ENCODE peak calls at places on chromosomes 5 and 9, in five cellular contexts. O, U, Z, I and F are unnamed samples.

GRCh38 chr9:92242115-92242778 is 51.2 kb downstream of the IARS1 start:
- DNase-seq in O (no peak), U (peak; percentile 28), Z (no peak), I (no peak), F (no peak)

GRCh38 chr5:35771321-35771720 is 85.4 kb upstream of the IL7R start:
- DNase-seq in O (no peak), U (no peak), Z (no peak), I (no peak), F (no peak)

GRCh38 chr9:110601098-110601497 is 21.6 kb upstream of the SVEP1 start:
- DNase-seq in O (no peak), U (no peak), Z (no peak), I (no peak), F (no peak)

GRCh38 chr9:4315582-4316215 is 15.8 kb upstream of the GLIS3 start:
- DNase-seq in O (peak; percentile 91), U (peak; percentile 84), Z (peak; percentile 88), I (peak; percentile 96), F (peak; percentile 81)

GRCh38 chr9:72894342-72894741 is 58.5 kb downstream of the ALDH1A1 start:
- DNase-seq in O (no peak), U (no peak), Z (no peak), I (no peak), F (no peak)

GRCh38 chr5:172616136-172616535 is 24.9 kb upstream of the NEURL1B start:
- DNase-seq in O (no peak), U (no peak), Z (no peak), I (no peak), F (no peak)

GRCh38 chr9:80233102-80233843 is 661.5 kb downstream of the TLE4 start:
- DNase-seq in O (no peak), U (no peak), Z (no peak), I (no peak), F (no peak)

GRCh38 chr9:112437406-112437805 is 49.2 kb upstream of the KIAA1958 start:
- DNase-seq in O (no peak), U (no peak), Z (no peak), I (no peak), F (no peak)

GRCh38 chr5:1445313-1445894 is at the start of gene SLC6A3:
- DNase-seq in O (no peak), U (no peak), Z (peak; percentile 33), I (peak; percentile 83), F (peak; percentile 20)

GRCh38 chr5:32444946-32445758 is 612 bp upstream of the ZFR start:
- DNase-seq in O (no peak), U (no peak), Z (no peak), I (no peak), F (no peak)

GRCh38 chr9:69122391-69123141 is 51.5 kb upstream of the TJP2 start:
- DNase-seq in O (no peak), U (no peak), Z (peak; percentile 62), I (no peak), F (peak; percentile 45)

GRCh38 chr5:20213803-20214202 is 225.8 kb upstream of the CDH18 start:
- DNase-seq in O (no peak), U (no peak), Z (no peak), I (no peak), F (no peak)

GRCh38 chr9:93587284-93587650 is 10.9 kb downstream of the PHF2 start:
- DNase-seq in O (peak; percentile 68), U (no peak), Z (no peak), I (peak; percentile 74), F (no peak)

GRCh38 chr5:140344683-140345423 is 1.6 kb downstream of the HBEGF start:
- DNase-seq in O (no peak), U (no peak), Z (peak; percentile 40), I (no peak), F (no peak)

GRCh38 chr9:114285166-114285867 is 37.6 kb upstream of the ORM1 start:
- DNase-seq in O (no peak), U (peak; percentile 49), Z (peak; percentile 8), I (peak; percentile 84), F (no peak)

GRCh38 chr5:133384903-133385302 is 227.4 kb downstream of the FSTL4 start:
- DNase-seq in O (no peak), U (no peak), Z (no peak), I (peak; percentile 83), F (no peak)

GRCh38 chr5:77369566-77369965 is 122.5 kb downstream of the WDR41 start:
- DNase-seq in O (no peak), U (no peak), Z (no peak), I (no peak), F (no peak)

GRCh38 chr5:143516249-143516648 is 112.8 kb upstream of the NR3C1 start:
- DNase-seq in O (no peak), U (no peak), Z (no peak), I (no peak), F (no peak)

GRCh38 chr9:38445154-38446043 is 21.1 kb upstream of the IGFBPL1 start:
- DNase-seq in O (peak; percentile 74), U (no peak), Z (no peak), I (no peak), F (peak; percentile 2)

GRCh38 chr9:70263421-70263820 is 4.6 kb downstream of the SMC5 start:
- DNase-seq in O (no peak), U (no peak), Z (no peak), I (no peak), F (peak; percentile 8)

GRCh38 chr5:141338538-141339306 is at the start of gene PCDHGA2:
- DNase-seq in O (no peak), U (peak; percentile 74), Z (peak; percentile 51), I (no peak), F (peak; percentile 8)

DNA sequence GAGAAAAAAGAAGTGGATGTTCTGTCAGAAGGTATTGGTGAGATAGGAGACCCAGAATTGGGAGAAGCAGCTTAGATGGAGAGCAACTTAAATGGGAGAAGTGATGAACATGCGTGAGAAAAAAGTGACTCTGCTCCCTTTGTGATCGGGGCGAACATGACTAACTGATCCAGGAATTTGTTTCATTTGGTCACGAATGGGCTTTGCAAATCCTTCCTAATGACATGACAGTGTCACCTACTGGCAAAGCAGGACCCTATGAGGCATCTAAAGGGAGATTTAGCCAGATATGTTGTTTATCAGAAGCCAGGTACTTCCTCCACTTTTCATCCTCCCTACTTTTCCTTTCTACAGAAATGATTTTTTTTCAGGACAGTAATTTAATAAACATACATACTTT is 787.4 kb upstream of the RGMB start:
- DNase-seq in O (no peak), U (no peak), Z (no peak), I (no peak), F (no peak)
- TF ChIP-seq POLR2A in O (no peak), U (no peak), Z (no peak), I (no peak), F (no peak)

DNA sequence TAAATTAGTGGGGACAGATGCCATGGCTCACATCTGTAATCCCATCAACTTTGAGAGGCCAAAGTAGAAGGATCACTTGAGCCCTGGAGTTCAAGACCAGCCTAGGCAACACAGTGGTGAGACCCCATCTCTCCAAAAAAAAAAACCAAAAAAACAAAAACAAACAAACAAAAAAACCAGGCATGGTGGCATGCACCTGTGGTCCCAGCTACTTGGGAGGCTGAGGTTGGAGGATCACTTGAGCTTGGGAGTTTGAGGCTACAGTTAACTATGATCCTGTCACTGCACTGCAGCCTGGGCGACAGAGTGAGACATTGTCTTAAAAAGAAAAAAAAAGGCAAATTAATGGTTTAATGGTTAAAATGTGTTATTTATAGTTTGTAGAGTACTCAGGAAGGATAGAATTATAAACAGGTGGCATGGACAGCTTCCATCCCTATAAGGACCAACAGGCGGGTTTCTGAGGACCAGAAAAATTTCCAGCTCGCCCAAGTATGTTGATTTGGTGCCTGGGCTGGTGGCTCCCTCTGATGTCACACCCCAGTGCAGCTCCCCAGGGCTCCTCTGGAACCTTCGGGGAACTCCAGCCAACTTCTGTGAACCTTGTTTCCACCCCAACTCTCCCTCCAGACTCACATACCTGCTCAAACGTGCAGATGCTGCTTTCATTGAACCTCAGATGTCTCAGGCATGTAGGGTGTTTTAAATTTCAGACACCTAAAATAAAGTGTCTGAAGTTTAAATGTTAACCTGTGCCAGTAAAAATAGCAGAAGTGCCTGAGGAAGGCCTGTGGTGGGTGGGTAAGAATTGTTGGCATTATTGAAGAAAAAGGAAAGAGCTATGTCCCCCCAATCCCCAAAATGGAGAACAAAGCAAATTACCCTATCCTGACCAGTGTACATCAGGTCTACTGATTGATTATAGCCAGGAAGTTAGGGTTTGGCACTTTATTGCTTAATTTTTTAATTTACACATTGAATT is 69.0 kb downstream of the TRIO start:
- DNase-seq in O (no peak), U (no peak), Z (no peak), I (no peak), F (no peak)
- TF ChIP-seq POLR2A in O (no peak), U (no peak), Z (no peak), I (no peak), F (no peak)

DNA sequence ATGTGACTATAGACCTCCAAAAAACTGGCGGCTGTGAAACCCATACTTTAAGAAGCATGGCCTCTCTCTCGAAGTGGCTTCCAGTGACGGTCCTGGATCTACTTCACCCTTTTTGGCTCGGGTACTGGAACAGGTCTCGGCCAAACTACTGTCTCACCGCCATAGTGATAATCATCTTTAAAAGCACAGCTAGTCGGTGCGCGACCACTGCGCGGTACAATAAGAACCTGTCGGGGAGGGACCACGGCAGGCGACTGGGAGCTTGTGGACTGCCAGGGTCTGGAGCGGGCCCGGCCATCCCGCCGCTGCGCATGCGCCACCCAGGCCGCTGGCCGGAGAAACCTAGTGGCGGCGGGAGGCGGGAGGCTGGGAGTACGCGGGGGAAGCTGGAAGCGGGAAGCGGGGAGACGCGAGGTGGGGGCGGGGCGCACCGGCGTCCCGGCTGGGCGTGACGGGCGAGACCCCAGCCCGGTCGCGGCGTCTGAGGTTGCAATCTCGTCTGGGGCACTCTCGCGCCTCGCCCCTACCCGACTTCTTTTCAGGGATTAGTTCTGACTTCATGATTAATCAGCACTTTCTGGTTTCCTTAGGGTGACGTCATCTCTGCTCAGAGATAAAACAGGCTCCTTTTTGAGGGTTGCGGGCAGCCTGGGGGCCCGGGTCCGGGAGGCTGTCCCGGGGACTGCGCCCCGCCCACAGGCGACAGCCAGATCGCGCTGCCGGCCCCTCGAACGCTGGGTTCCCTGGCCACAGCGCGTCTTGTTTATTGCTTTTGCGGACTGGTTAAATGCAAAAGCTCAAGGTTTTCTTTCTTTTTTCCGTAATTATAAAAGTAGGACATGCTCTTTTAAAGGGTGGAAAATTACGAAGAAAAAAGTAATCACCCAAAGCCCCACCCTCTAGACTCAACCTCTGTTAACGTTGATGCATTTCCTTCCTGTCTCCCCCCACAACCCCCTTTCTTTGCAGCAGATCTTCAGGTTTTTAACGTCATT is 266.8 kb downstream of the CWC27 start:
- DNase-seq in O (peak; percentile 96), U (peak; percentile 89), Z (peak; percentile 92), I (peak; percentile 97), F (peak; percentile 95)
- TF ChIP-seq POLR2A in O (peak; percentile 3), U (peak; percentile 63), Z (peak; percentile 77), I (no peak), F (peak; percentile 61)

DNA sequence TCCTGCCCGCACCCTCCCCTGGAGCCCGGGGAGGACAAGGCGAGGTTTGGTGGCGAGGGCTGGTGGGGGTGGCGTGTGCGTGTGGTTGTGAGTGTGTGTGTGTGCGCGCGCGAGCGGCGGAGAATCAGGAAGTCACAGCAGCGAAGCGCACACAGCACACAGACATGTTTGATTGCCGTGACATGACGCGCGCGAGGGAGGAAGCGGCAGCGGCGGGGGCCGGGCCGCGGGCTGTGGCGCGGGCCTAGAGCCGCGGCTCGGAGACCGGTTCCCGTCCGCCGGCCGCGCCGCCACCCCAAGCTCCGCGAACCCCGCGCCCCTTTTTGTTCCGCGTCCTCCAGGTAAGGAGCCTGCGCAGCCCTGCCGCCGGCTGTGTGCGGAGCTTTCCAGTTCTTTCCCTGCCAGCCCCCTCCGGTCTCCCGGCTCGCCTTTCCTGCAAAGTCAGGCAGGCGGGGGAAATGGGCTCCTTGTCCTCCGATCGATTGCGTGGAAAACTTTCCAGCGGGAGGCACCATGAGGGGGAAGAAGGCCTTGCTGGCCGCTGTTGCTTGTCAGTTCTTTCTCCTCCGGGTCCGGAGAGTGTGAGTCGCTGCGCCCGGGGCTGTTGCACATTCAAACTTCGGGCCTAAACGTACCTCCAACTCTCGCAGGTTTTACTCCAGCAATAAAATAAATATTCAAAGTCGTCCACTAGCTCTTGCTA is 2.5 kb downstream of the SMARCA2 start:
- DNase-seq in O (peak; percentile 93), U (peak; percentile 76), Z (peak; percentile 80), I (peak; percentile 95), F (peak; percentile 85)
- TF ChIP-seq POLR2A in O (peak; percentile 41), U (peak; percentile 48), Z (peak; percentile 84), I (no peak), F (peak; percentile 45)

GRCh38 chr5:119123280-119123679 is 52.4 kb downstream of the DMXL1 start:
- DNase-seq in O (no peak), U (no peak), Z (no peak), I (no peak), F (no peak)
- TF ChIP-seq POLR2A in O (no peak), U (no peak), Z (no peak), I (no peak), F (no peak)